ENCODE peak calls at places on chromosomes 1 and 21, in nine cellular contexts. A is kidney epithelial cell, J is A673, Z is lung, P is brain microvascular endothelial cell, V is AG04450, X is K562, M is cardiac fibroblast, W is neural progenitor cell. L is an unnamed sample.
A peak's percentile ranks its signal among the peaks of the same experiment; 100 is the strongest.

GRCh38 chr1:20725189-20726106 is 7.1 kb downstream of the SH2D5 start:
- DNase-seq in W (no peak), J (no peak), X (no peak), Z (no peak), A (peak; percentile 38), V (peak; percentile 26), M (peak; percentile 73), P (peak; percentile 58), L (no peak)

GRCh38 chr21:45109831-45110492 is 35.6 kb downstream of the ADARB1 start:
- DNase-seq in Z (no peak), J (no peak), V (no peak), M (no peak), X (peak; percentile 38), A (peak; percentile 14), W (no peak), P (peak; percentile 56), L (no peak)

GRCh38 chr21:45982758-45983731 is 1.5 kb downstream of the COL6A1 start:
- DNase-seq in X (no peak), W (peak; percentile 37), P (no peak), M (no peak), J (no peak), Z (no peak), V (no peak), A (no peak), L (no peak)

GRCh38 chr1:93172778-93173177 is 7.4 kb downstream of the TMED5 start:
- DNase-seq in J (no peak), A (no peak), M (no peak), Z (no peak), P (no peak), V (no peak), W (no peak), X (no peak), L (no peak)

GRCh38 chr1:112991721-112992120 is 35.7 kb upstream of the SLC16A1 start:
- DNase-seq in M (no peak), Z (no peak), X (no peak), P (no peak), V (no peak), A (no peak), J (peak; percentile 7), W (no peak), L (no peak)

GRCh38 chr1:117070124-117070523 is 10.0 kb downstream of the TTF2 start:
- DNase-seq in P (peak; percentile 51), A (no peak), W (no peak), M (peak; percentile 73), X (no peak), J (no peak), Z (no peak), V (no peak), L (peak; percentile 80)

GRCh38 chr1:156421062-156421938 is 52.3 kb downstream of the RHBG start:
- DNase-seq in Z (peak; percentile 75), J (peak; percentile 86), X (peak; percentile 90), A (no peak), W (peak; percentile 93), P (peak; percentile 47), V (no peak), M (peak; percentile 70), L (no peak)

GRCh38 chr1:240831922-240832321 is 220.0 kb upstream of the GREM2 start:
- DNase-seq in M (peak; percentile 27), J (no peak), Z (no peak), X (no peak), A (no peak), P (no peak), W (no peak), V (no peak), L (no peak)

GRCh38 chr1:13687361-13687760 is 12.6 kb upstream of the PRDM2 start:
- DNase-seq in V (no peak), A (no peak), W (no peak), X (no peak), Z (no peak), P (no peak), M (no peak), J (no peak), L (no peak)

GRCh38 chr21:39313042-39313456 is 383 bp downstream of the BRWD1 start:
- DNase-seq in V (no peak), X (no peak), M (no peak), J (peak; percentile 23), W (peak; percentile 58), P (peak; percentile 4), A (no peak), Z (peak; percentile 34), L (no peak)

GRCh38 chr1:52927219-52928082 is at the start of gene SCP2:
- DNase-seq in V (peak; percentile 32), M (peak; percentile 65), X (peak; percentile 80), J (peak; percentile 87), P (peak; percentile 47), W (peak; percentile 89), Z (peak; percentile 83), A (no peak), L (no peak)

GRCh38 chr1:181149326-181150000 is 61.0 kb downstream of the IER5 start:
- DNase-seq in J (no peak), V (no peak), X (no peak), P (no peak), A (no peak), W (no peak), M (no peak), Z (no peak), L (no peak)

GRCh38 chr1:23477359-23478144 is 6.4 kb downstream of the ASAP3 start:
- DNase-seq in J (no peak), Z (no peak), V (no peak), X (no peak), W (no peak), P (no peak), M (no peak), A (no peak), L (no peak)

GRCh38 chr1:2206813-2207488 is 12.4 kb upstream of the FAAP20 start:
- DNase-seq in J (no peak), P (no peak), V (no peak), Z (no peak), X (peak; percentile 85), M (no peak), W (no peak), A (no peak), L (no peak)

GRCh38 chr1:247528812-247529474 is 7.3 kb downstream of the OR2C3 start:
- DNase-seq in P (no peak), W (no peak), A (no peak), J (no peak), X (no peak), M (no peak), Z (no peak), V (no peak), L (no peak)

GRCh38 chr1:68051475-68051874 is 1.0 kb upstream of the DIRAS3 start:
- DNase-seq in Z (no peak), W (peak; percentile 83), X (no peak), M (peak; percentile 75), A (peak; percentile 18), J (no peak), V (peak; percentile 37), P (peak; percentile 67), L (no peak)

GRCh38 chr1:109910963-109911798 is 532 bp downstream of the CSF1 start:
- DNase-seq in Z (no peak), V (no peak), A (no peak), J (peak; percentile 24), P (no peak), M (peak; percentile 20), X (no peak), W (peak; percentile 77), L (no peak)

GRCh38 chr1:109912214-109912861 is 1.7 kb downstream of the CSF1 start:
- DNase-seq in P (no peak), M (peak; percentile 18), X (no peak), A (no peak), J (no peak), Z (no peak), V (no peak), W (no peak), L (no peak)

GRCh38 chr1:109914587-109915240 is 4.1 kb downstream of the CSF1 start:
- DNase-seq in J (no peak), A (no peak), Z (no peak), X (no peak), W (no peak), M (no peak), V (no peak), P (no peak), L (no peak)

GRCh38 chr1:109913360-109913879 is 2.8 kb downstream of the CSF1 start:
- DNase-seq in J (no peak), W (no peak), Z (no peak), V (no peak), X (no peak), A (no peak), P (no peak), M (no peak), L (no peak)

DNA sequence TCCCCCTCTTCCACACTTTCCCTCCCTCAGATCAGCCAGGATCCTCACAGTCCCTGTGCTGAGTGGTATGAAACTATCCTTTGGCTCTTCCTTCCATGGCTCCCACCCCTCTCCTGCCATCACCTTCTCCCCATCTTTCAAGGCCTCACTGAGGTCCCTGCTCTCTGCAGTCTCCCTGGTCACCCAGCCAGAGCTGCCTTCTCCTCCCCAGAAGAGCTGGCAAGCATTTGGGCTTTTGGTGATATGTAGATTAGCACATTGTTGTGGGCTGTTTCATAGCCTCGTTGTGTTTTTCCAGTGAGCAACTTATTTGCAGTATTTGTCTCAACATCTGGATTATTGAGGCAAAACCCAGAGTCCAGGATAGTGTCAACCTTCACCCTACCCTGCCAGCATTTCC is 2.2 kb downstream of the CSF1 start:
- DNase-seq in V (no peak), A (no peak), M (peak; percentile 66), W (no peak), X (no peak), J (no peak), Z (no peak), P (no peak), L (no peak)
- H3K4me3 ChIP-seq in V (peak overlapping the region; percentile 98), A (no peak overlapping the region), M (peak overlapping the region; percentile 99), W (no peak overlapping the region), X (no peak overlapping the region), J (no peak overlapping the region), Z (peak overlapping the region; percentile 26), P (peak overlapping the region; percentile 12), L (peak overlapping the region; percentile 97)

GRCh38 chr1:9900142-9901043 is 9.7 kb downstream of the CTNNBIP1 start:
- DNase-seq in X (no peak), J (no peak), V (no peak), A (no peak), M (no peak), Z (peak; percentile 87), P (no peak), W (no peak), L (no peak)
- H3K4me3 ChIP-seq in X (no peak overlapping the region), J (no peak overlapping the region), V (no peak overlapping the region), A (no peak overlapping the region), M (no peak overlapping the region), Z (no peak overlapping the region), P (no peak overlapping the region), W (no peak overlapping the region), L (no peak overlapping the region)

DNA sequence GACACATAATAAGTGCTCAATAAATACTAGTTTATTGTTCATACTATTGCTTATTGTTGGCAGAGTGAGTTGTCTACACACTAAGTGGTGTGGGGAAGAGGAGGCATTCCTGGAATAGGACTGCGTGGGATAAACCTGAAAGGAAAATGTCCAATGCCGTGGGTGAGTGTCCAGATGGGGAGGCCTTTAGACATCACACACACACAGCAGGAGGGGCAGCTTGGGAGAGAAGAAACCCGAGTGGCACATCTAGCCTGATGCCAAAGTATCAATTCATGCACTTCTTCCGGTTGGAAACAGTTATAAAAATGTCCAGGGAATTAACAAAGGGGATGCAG is 27.3 kb downstream of the CCN1 start:
- DNase-seq in V (no peak), W (no peak), A (no peak), P (no peak), M (no peak), J (no peak), X (no peak), Z (no peak), L (no peak)
- H3K4me3 ChIP-seq in V (no peak overlapping the region), W (no peak overlapping the region), A (no peak overlapping the region), P (no peak overlapping the region), M (no peak overlapping the region), J (no peak overlapping the region), X (no peak overlapping the region), Z (no peak overlapping the region), L (no peak overlapping the region)

GRCh38 chr1:210362526-210362925 is 33.8 kb downstream of the HHAT start:
- DNase-seq in X (no peak), A (no peak), M (no peak), P (no peak), V (peak; percentile 45), J (no peak), Z (no peak), W (no peak), L (no peak)
- H3K4me3 ChIP-seq in X (no peak overlapping the region), A (no peak overlapping the region), M (no peak overlapping the region), P (no peak overlapping the region), V (no peak overlapping the region), J (no peak overlapping the region), Z (no peak overlapping the region), W (no peak overlapping the region), L (no peak overlapping the region)